ENCODE peak calls at places on chromosomes 5 and 9, in seven cellular contexts. X, F, C, L, K, I and G are unnamed samples.

GRCh38 chr5:9644630-9645029 is 14.5 kb upstream of the TAS2R1 start:
- DNase-seq in K (peak; percentile 90), C (no peak), L (no peak), F (no peak), I (no peak), X (no peak), G (no peak)

GRCh38 chr5:180345186-180345585 is 8.0 kb downstream of the GFPT2 start:
- DNase-seq in C (no peak), I (no peak), X (no peak), L (no peak), K (no peak), F (no peak), G (no peak)

GRCh38 chr5:174535691-174536090 is 188.7 kb upstream of the MSX2 start:
- DNase-seq in C (no peak), F (no peak), L (peak; percentile 16), K (peak; percentile 78), I (no peak), X (no peak), G (no peak)

GRCh38 chr9:138069731-138070456 is 192.3 kb downstream of the CACNA1B start:
- DNase-seq in C (no peak), X (no peak), K (no peak), L (no peak), I (no peak), F (peak; percentile 1), G (no peak)

GRCh38 chr5:84450617-84451414 is 66.1 kb upstream of the EDIL3 start:
- DNase-seq in I (no peak), X (no peak), F (no peak), L (peak; percentile 24), C (no peak), K (peak; percentile 18), G (no peak)

GRCh38 chr9:116096853-116097252 is 56.7 kb upstream of the PAPPA start:
- DNase-seq in X (no peak), I (no peak), K (peak; percentile 29), F (no peak), L (peak; percentile 44), C (no peak), G (no peak)

GRCh38 chr5:124343021-124343420 is 403.4 kb downstream of the ZNF608 start:
- DNase-seq in C (no peak), K (no peak), I (no peak), L (no peak), F (no peak), X (no peak), G (no peak)

GRCh38 chr5:73299665-73300435 is 126.9 kb downstream of the TMEM174 start:
- DNase-seq in X (no peak), K (no peak), C (no peak), I (no peak), F (no peak), L (peak; percentile 58), G (no peak)

GRCh38 chr5:147628054-147628895 is 118.4 kb upstream of the DPYSL3 start:
- DNase-seq in X (no peak), L (peak; percentile 93), K (peak; percentile 97), F (peak; percentile 38), I (peak; percentile 60), C (peak; percentile 64), G (peak; percentile 27)

GRCh38 chr5:103397996-103398581 is 139.5 kb downstream of the MACIR start:
- DNase-seq in F (no peak), X (no peak), L (no peak), C (no peak), K (peak; percentile 77), I (no peak), G (no peak)

GRCh38 chr5:130282044-130282443 is 377.8 kb downstream of the CHSY3 start:
- DNase-seq in I (no peak), L (no peak), C (no peak), X (no peak), F (peak; percentile 20), K (peak; percentile 29), G (no peak)

GRCh38 chr5:122999947-123000563 is 36.5 kb downstream of the PPIC start:
- DNase-seq in X (peak; percentile 67), K (peak; percentile 53), I (no peak), F (peak; percentile 15), C (no peak), L (peak; percentile 93), G (no peak)

GRCh38 chr5:33313150-33313549 is 127.6 kb upstream of the TARS1 start:
- DNase-seq in C (no peak), L (peak; percentile 6), K (peak; percentile 99), X (no peak), F (no peak), I (no peak), G (no peak)

GRCh38 chr5:177554474-177555111 is at the start of gene FAM193B:
- DNase-seq in K (peak; percentile 91), X (peak; percentile 96), L (peak; percentile 98), F (peak; percentile 93), C (peak; percentile 94), I (peak; percentile 95), G (peak; percentile 93)

GRCh38 chr5:177555665-177556064 is 1.3 kb upstream of the FAM193B start:
- DNase-seq in X (no peak), L (no peak), I (no peak), K (no peak), C (no peak), F (no peak), G (no peak)

GRCh38 chr5:177555228-177555627 is 865 bp upstream of the FAM193B start:
- DNase-seq in K (no peak), I (no peak), F (no peak), L (no peak), C (no peak), X (no peak), G (no peak)

GRCh38 chr5:177553671-177554429 is 513 bp downstream of the FAM193B start:
- DNase-seq in L (peak; percentile 42), C (peak; percentile 6), I (peak; percentile 47), F (peak; percentile 46), X (peak; percentile 70), K (no peak), G (no peak)

DNA sequence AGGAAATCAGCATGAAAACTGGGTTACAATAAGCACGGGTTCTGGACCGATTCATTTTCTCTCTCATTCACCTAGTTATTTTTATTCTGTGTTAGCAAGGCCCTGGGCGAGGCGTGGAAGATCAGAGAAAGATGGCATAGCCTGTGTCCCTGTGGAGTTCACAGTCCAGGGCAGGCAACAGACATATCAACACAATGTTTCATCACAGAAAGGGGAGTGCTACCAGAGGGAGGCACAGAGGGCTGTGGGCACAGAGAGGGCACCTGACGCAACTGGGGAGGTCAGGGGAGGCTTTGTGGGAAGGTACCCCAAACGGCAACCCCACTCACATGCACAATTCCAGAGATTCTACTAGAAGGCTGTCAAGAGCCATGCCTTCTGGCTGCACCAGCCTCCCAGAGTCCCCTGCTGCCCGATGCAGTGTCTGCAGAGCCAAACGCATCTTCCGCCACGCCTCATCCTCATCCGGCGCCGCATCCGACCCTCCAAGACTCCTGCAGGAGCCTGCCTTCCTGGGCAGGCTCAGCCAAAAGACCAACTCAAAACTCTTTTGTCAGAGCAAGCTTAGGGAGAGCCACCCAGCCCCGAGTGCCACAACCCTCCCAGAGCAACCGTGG is 1.4 kb downstream of the FAM193B start:
- DNase-seq in F (no peak), L (peak; percentile 48), I (no peak), K (peak; percentile 23), C (no peak), X (no peak), G (no peak)
- H3K36me3 ChIP-seq in F (peaks cover 13% of the 10 kb centered on the region), L (peaks cover 11% of the 10 kb centered on the region), I (peaks cover 5% of the 10 kb centered on the region), K (no peaks in the 10 kb centered on the region), C (no peaks in the 10 kb centered on the region), X (no peaks in the 10 kb centered on the region), G (peaks cover 16% of the 10 kb centered on the region)

GRCh38 chr5:59001716-59002115 is 418.8 kb downstream of the RAB3C start:
- DNase-seq in L (no peak), F (no peak), I (no peak), K (no peak), X (no peak), C (no peak), G (no peak)

GRCh38 chr5:59003124-59003523 is 420.2 kb downstream of the RAB3C start:
- DNase-seq in K (no peak), I (no peak), L (no peak), C (no peak), X (no peak), F (no peak), G (no peak)

GRCh38 chr5:59005934-59006701 is 423.2 kb downstream of the RAB3C start:
- DNase-seq in C (no peak), F (no peak), L (no peak), I (no peak), X (no peak), K (no peak), G (no peak)

GRCh38 chr5:59002162-59002825 is 419.4 kb downstream of the RAB3C start:
- DNase-seq in I (no peak), C (no peak), F (no peak), K (no peak), L (no peak), X (no peak), G (no peak)

GRCh38 chr5:59003641-59004040 is 420.8 kb downstream of the RAB3C start:
- DNase-seq in L (peak; percentile 68), K (no peak), C (no peak), F (no peak), X (no peak), I (no peak), G (no peak)
- H3K4me1 ChIP-seq in L (peaks cover 18% of the 10 kb centered on the region), K (no peaks in the 10 kb centered on the region), C (peaks cover 35% of the 10 kb centered on the region), F (no peaks in the 10 kb centered on the region), X (no peaks in the 10 kb centered on the region), I (peaks cover 15% of the 10 kb centered on the region), G (peaks cover 6% of the 10 kb centered on the region)

GRCh38 chr9:130623466-130623865 is 40.9 kb upstream of the PRDM12 start:
- DNase-seq in F (no peak), I (no peak), X (no peak), C (no peak), L (no peak), K (no peak), G (no peak)
- H3K36me3 ChIP-seq in F (peaks cover 99% of the 10 kb centered on the region), I (peaks cover 66% of the 10 kb centered on the region), X (peaks cover 82% of the 10 kb centered on the region), C (peaks cover 75% of the 10 kb centered on the region), L (peaks cover 43% of the 10 kb centered on the region), K (peaks cover 16% of the 10 kb centered on the region), G (peaks cover 14% of the 10 kb centered on the region)

DNA sequence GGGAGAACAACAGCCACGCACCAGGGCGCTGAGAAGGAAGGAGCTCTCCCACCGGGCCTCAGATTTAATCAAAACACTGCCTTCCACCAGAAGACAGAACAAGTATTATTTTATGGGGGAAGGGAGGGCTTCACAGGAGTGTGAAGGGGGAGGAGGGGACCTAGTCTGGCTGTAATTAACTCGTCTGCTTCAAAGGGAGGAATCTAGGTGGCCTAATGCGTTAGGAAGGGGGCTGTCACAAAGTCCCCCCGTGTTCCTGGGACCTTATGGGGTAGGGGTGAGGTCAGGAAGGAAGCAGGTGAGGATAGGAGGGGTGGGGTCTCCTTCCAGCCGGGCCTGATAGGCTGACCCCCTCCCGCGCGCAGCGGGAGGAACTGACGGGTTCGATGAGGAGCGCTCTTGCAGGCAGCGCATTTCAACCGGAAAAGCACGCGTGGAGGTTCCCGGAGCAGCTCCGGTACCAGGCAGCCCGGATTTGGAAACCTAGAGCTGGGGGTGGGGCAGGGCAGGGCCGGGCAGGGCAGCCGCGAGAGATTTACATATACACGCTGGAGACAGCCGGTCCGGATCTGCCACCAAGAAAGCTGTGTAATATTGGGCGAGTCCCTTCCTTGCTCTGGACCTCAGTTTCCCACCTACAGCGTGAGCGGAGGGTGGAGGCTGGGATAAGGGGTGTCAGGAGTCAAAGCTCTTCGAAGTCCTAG is 2.0 kb downstream of the SHB start:
- DNase-seq in L (peak; percentile 45), X (peak; percentile 69), C (peak; percentile 15), F (peak; percentile 69), K (peak; percentile 16), I (peak; percentile 63), G (peak; percentile 22)
- H3K4me1 ChIP-seq in L (peaks cover 34% of the 10 kb centered on the region), X (peaks cover 11% of the 10 kb centered on the region), C (peaks cover 25% of the 10 kb centered on the region), F (peaks cover 17% of the 10 kb centered on the region), K (peaks cover 47% of the 10 kb centered on the region), I (peaks cover 13% of the 10 kb centered on the region), G (peaks cover 6% of the 10 kb centered on the region)